ENCODE peak calls at places on chromosomes 2 and 18, in nine cellular contexts. N is stimulated activated CD4-positive, alpha-beta T cell treated with anti-CD3 and anti-CD28 coated beads, Interleukin-1b, Interleukin-23, amount 100 ng/mL, for 4 hours; B is heart left ventricle; F is HCT116; T is lower lobe of right lung; Q is anterior cingulate cortex; E is SW 1271; U is SK-MEL-5; X is effector memory CD8-positive, alpha-beta T cell. Y is an unnamed sample.

GRCh38 chr2:232434563-232435374 is 21.2 kb upstream of the ALPI start:
- DNase-seq in N (no peak), B (no peak), F (no peak), T (peak), Q (no peak), E (no peak), U (no peak), X (no peak), Y (peak)

GRCh38 chr2:24548058-24548457 is 57.0 kb downstream of the NCOA1 start:
- DNase-seq in N (no peak), B (no peak), F (no peak), T (no peak), Q (no peak), E (no peak), U (no peak), X (no peak), Y (no peak)

GRCh38 chr18:29188760-29189159 is 1011.8 kb upstream of the CDH2 start:
- DNase-seq in N (no peak), B (no peak), F (no peak), T (no peak), Q (no peak), E (no peak), U (no peak), X (no peak), Y (no peak)

GRCh38 chr2:170341684-170342631 is 164.0 kb downstream of the MYO3B start:
- DNase-seq in N (no peak), B (no peak), F (no peak), T (no peak), Q (no peak), E (no peak), U (no peak), X (no peak), Y (no peak)

GRCh38 chr2:42342061-42342794 is 18.8 kb downstream of the COX7A2L start:
- DNase-seq in N (no peak), B (peak), F (peak), T (no peak), Q (no peak), E (peak), U (peak), X (no peak), Y (peak)

GRCh38 chr18:32771871-32772499 is 838 bp downstream of the KLHL14 start:
- DNase-seq in N (no peak), B (no peak), F (no peak), T (no peak), Q (no peak), E (no peak), U (no peak), X (no peak), Y (no peak)

GRCh38 chr2:53091183-53091582 is 676.4 kb upstream of the CHAC2 start:
- DNase-seq in N (no peak), B (no peak), F (no peak), T (no peak), Q (no peak), E (no peak), U (no peak), X (no peak), Y (no peak)

GRCh38 chr2:20478961-20479360 is 32.1 kb downstream of the RHOB start:
- DNase-seq in N (no peak), B (no peak), F (no peak), T (no peak), Q (no peak), E (no peak), U (no peak), X (no peak), Y (no peak)

GRCh38 chr18:63264871-63265270 is 54.7 kb downstream of the BCL2 start:
- DNase-seq in N (no peak), B (no peak), F (no peak), T (peak), Q (no peak), E (no peak), U (no peak), X (no peak), Y (no peak)

GRCh38 chr18:12423820-12424219 is 16.1 kb downstream of the PRELID3A start:
- DNase-seq in N (no peak), B (no peak), F (no peak), T (no peak), Q (no peak), E (no peak), U (no peak), X (no peak), Y (no peak)

GRCh38 chr2:150759531-150759930 is 272.1 kb upstream of the RND3 start:
- DNase-seq in N (no peak), B (no peak), F (no peak), T (no peak), Q (no peak), E (no peak), U (no peak), X (no peak), Y (no peak)

GRCh38 chr18:22182884-22183610 is 13.7 kb downstream of the GATA6 start:
- DNase-seq in N (no peak), B (no peak), F (no peak), T (no peak), Q (no peak), E (no peak), U (no peak), X (no peak), Y (no peak)

GRCh38 chr18:44849361-44849760 is 168.7 kb downstream of the SETBP1 start:
- DNase-seq in N (no peak), B (no peak), F (no peak), T (no peak), Q (no peak), E (no peak), U (no peak), X (no peak), Y (no peak)

GRCh38 chr2:202933139-202933510 is 21.1 kb downstream of the CARF start:
- DNase-seq in N (no peak), B (no peak), F (no peak), T (no peak), Q (no peak), E (no peak), U (no peak), X (no peak), Y (no peak)

GRCh38 chr18:45255142-45255890 is 360.0 kb upstream of the SLC14A2 start:
- DNase-seq in N (no peak), B (no peak), F (no peak), T (no peak), Q (no peak), E (peak), U (no peak), X (no peak), Y (no peak)

GRCh38 chr2:235413084-235413483 is 80.8 kb upstream of the AGAP1 start:
- DNase-seq in N (no peak), B (no peak), F (no peak), T (no peak), Q (no peak), E (no peak), U (peak), X (no peak), Y (no peak)

GRCh38 chr18:34709631-34710429 is at the start of gene DTNA:
- DNase-seq in N (no peak), B (no peak), F (no peak), T (no peak), Q (no peak), E (peak), U (peak), X (no peak), Y (no peak)

GRCh38 chr18:989423-989822 is 84.8 kb downstream of the ADCYAP1 start:
- DNase-seq in N (no peak), B (no peak), F (no peak), T (no peak), Q (no peak), E (no peak), U (no peak), X (no peak), Y (no peak)

GRCh38 chr2:222655406-222655747 is 515 bp downstream of the FARSB start:
- DNase-seq in N (no peak), B (no peak), F (peak), T (no peak), Q (no peak), E (peak), U (peak), X (no peak), Y (no peak)

GRCh38 chr2:11719230-11719977 is 27.0 kb upstream of the LPIN1 start:
- DNase-seq in N (no peak), B (no peak), F (no peak), T (no peak), Q (no peak), E (no peak), U (peak), X (no peak), Y (no peak)

GRCh38 chr18:8365528-8365927 is 243.7 kb upstream of the RAB12 start:
- DNase-seq in N (no peak), B (no peak), F (no peak), T (no peak), Q (no peak), E (no peak), U (no peak), X (no peak), Y (no peak)

GRCh38 chr18:75213610-75214009 is 3.0 kb downstream of the TSHZ1 start:
- DNase-seq in N (no peak), B (no peak), F (no peak), T (no peak), Q (no peak), E (no peak), U (no peak), X (no peak), Y (no peak)

GRCh38 chr18:50039736-50040135 is 155.2 kb downstream of the MYO5B start:
- DNase-seq in N (no peak), B (no peak), F (no peak), T (no peak), Q (no peak), E (no peak), U (no peak), X (no peak), Y (no peak)

GRCh38 chr2:193463016-193463415 is 1268.3 kb upstream of the TMEFF2 start:
- DNase-seq in N (no peak), B (no peak), F (no peak), T (no peak), Q (no peak), E (no peak), U (no peak), X (no peak), Y (no peak)

GRCh38 chr18:3972291-3972985 is 482.7 kb downstream of the DLGAP1 start:
- DNase-seq in N (no peak), B (no peak), F (no peak), T (no peak), Q (no peak), E (no peak), U (no peak), X (no peak), Y (no peak)

GRCh38 chr18:68221116-68221724 is 493.7 kb downstream of the TMX3 start:
- DNase-seq in N (no peak), B (no peak), F (no peak), T (no peak), Q (no peak), E (no peak), U (no peak), X (no peak), Y (no peak)

GRCh38 chr18:34801769-34802168 is 91.7 kb downstream of the DTNA start:
- DNase-seq in N (no peak), B (no peak), F (no peak), T (no peak), Q (no peak), E (no peak), U (peak), X (no peak), Y (no peak)

GRCh38 chr2:130319536-130319935 is 23.2 kb upstream of the IMP4 start:
- DNase-seq in N (no peak), B (no peak), F (no peak), T (no peak), Q (no peak), E (no peak), U (no peak), X (no peak), Y (no peak)

GRCh38 chr2:213161759-213162514 is 10.5 kb upstream of the IKZF2 start:
- DNase-seq in N (no peak), B (no peak), F (no peak), T (no peak), Q (no peak), E (no peak), U (no peak), X (no peak), Y (no peak)

GRCh38 chr2:212424090-212424489 is 114.5 kb downstream of the ERBB4 start:
- DNase-seq in N (no peak), B (no peak), F (no peak), T (no peak), Q (no peak), E (no peak), U (no peak), X (no peak), Y (no peak)

GRCh38 chr2:223725494-223725893 is 111.9 kb downstream of the AP1S3 start:
- DNase-seq in N (no peak), B (peak), F (peak), T (no peak), Q (no peak), E (peak), U (peak), X (no peak), Y (peak)

GRCh38 chr2:175807031-175807873 is 194.8 kb downstream of the LNPK start:
- DNase-seq in N (no peak), B (no peak), F (no peak), T (no peak), Q (no peak), E (no peak), U (peak), X (no peak), Y (no peak)

Y was measured in posterior vena cava.